ENCODE peak calls at places on chromosomes 3 and 15, in seven cellular contexts. Z, Q, J, C, X, E and W are unnamed samples.
A peak's percentile ranks its signal among the peaks of the same experiment; 100 is the strongest.

GRCh38 chr3:129461461-129462146 is 21.6 kb downstream of the IFT122 start:
- DNase-seq in C (no peak), J (no peak), E (no peak), X (peak; percentile 79), Z (no peak), Q (no peak), W (no peak)

GRCh38 chr3:149603126-149604074 is 54.4 kb downstream of the WWTR1 start:
- DNase-seq in J (no peak), E (no peak), C (no peak), X (peak; percentile 62), Q (no peak), Z (no peak), W (no peak)

GRCh38 chr15:71730277-71731144 is 79.8 kb upstream of the NR2E3 start:
- DNase-seq in Q (no peak), X (peak; percentile 84), Z (no peak), E (peak; percentile 42), C (peak; percentile 45), J (peak; percentile 53), W (peak; percentile 47)

GRCh38 chr3:50297896-50298725 is 1.1 kb downstream of the HYAL3 start:
- DNase-seq in Q (peak; percentile 75), E (no peak), J (no peak), Z (no peak), X (no peak), C (no peak), W (no peak)

GRCh38 chr3:181868576-181868975 is 156.9 kb downstream of the SOX2 start:
- DNase-seq in J (no peak), E (peak; percentile 39), Z (no peak), X (no peak), C (peak; percentile 38), Q (no peak), W (no peak)

GRCh38 chr3:23807161-23808015 is 1.6 kb downstream of the UBE2E1 start:
- DNase-seq in C (no peak), E (no peak), Z (no peak), J (no peak), X (peak; percentile 66), Q (no peak), W (no peak)

GRCh38 chr3:44427683-44428082 is 49.8 kb downstream of the ZNF445 start:
- DNase-seq in X (no peak), J (no peak), Q (no peak), E (peak; percentile 60), Z (no peak), C (no peak), W (no peak)

GRCh38 chr3:131538968-131539367 is 36.2 kb upstream of the MRPL3 start:
- DNase-seq in Z (no peak), Q (no peak), E (no peak), J (no peak), X (no peak), C (no peak), W (no peak)

GRCh38 chr3:24640330-24640877 is 145.8 kb upstream of the THRB start:
- DNase-seq in C (no peak), Z (no peak), E (no peak), X (peak; percentile 69), Q (no peak), J (no peak), W (no peak)

GRCh38 chr15:47505712-47506542 is 211.4 kb upstream of the SEMA6D start:
- DNase-seq in Q (no peak), E (no peak), X (peak; percentile 43), C (peak; percentile 10), J (no peak), Z (no peak), W (peak; percentile 53)

GRCh38 chr3:171956372-171957104 is 82.8 kb upstream of the FNDC3B start:
- DNase-seq in Z (no peak), X (no peak), E (no peak), Q (no peak), J (no peak), C (no peak), W (no peak)

GRCh38 chr3:59251899-59252298 is 202.1 kb upstream of the CFAP20DC start:
- DNase-seq in Q (no peak), J (no peak), C (no peak), Z (no peak), X (no peak), E (no peak), W (no peak)

GRCh38 chr3:16415911-16416310 is 97.6 kb downstream of the RFTN1 start:
- DNase-seq in Q (no peak), E (no peak), Z (no peak), X (peak; percentile 24), J (no peak), C (no peak), W (no peak)

GRCh38 chr3:43997788-43998373 is 243.8 kb upstream of the TOPAZ1 start:
- DNase-seq in Q (no peak), X (no peak), Z (no peak), C (no peak), E (no peak), J (no peak), W (no peak)

GRCh38 chr3:38226273-38226672 is 39.3 kb upstream of the SLC22A13 start:
- DNase-seq in C (no peak), Q (no peak), Z (no peak), E (no peak), J (peak; percentile 11), X (peak; percentile 10), W (no peak)

GRCh38 chr3:43062556-43063040 is 43.3 kb downstream of the POMGNT2 start:
- DNase-seq in J (no peak), C (no peak), Z (no peak), E (no peak), Q (no peak), X (peak; percentile 63), W (no peak)

GRCh38 chr15:28903555-28903954 is 17.8 kb downstream of the APBA2 start:
- DNase-seq in C (no peak), Z (no peak), J (no peak), X (no peak), Q (peak; percentile 59), E (no peak), W (no peak)

GRCh38 chr15:66948294-66948693 is 117.1 kb upstream of the SMAD3 start:
- DNase-seq in X (no peak), J (no peak), Q (no peak), E (no peak), Z (no peak), C (no peak), W (no peak)

GRCh38 chr15:57873564-57874209 is 167.2 kb downstream of the POLR2M start:
- DNase-seq in Z (no peak), J (no peak), X (peak; percentile 56), C (no peak), E (no peak), Q (no peak), W (no peak)

GRCh38 chr3:143078883-143079282 is 40.7 kb upstream of the CHST2 start:
- DNase-seq in E (no peak), Z (no peak), J (peak; percentile 3), Q (no peak), C (no peak), X (peak; percentile 21), W (no peak)

GRCh38 chr3:61087465-61087864 is 163.8 kb downstream of the FHIT start:
- DNase-seq in E (no peak), Z (no peak), Q (no peak), J (no peak), C (no peak), X (no peak), W (no peak)

GRCh38 chr15:60155661-60156060 is 151.6 kb downstream of the FOXB1 start:
- DNase-seq in C (no peak), Q (no peak), E (no peak), X (peak; percentile 45), J (peak; percentile 3), Z (no peak), W (no peak)

GRCh38 chr15:98953000-98953776 is 54.4 kb downstream of the PGPEP1L start:
- DNase-seq in Z (no peak), Q (peak; percentile 46), J (no peak), C (no peak), X (no peak), E (no peak), W (no peak)

GRCh38 chr15:63348392-63348791 is 33.3 kb downstream of the CA12 start:
- DNase-seq in Z (no peak), E (no peak), J (peak; percentile 56), X (peak; percentile 87), C (peak; percentile 7), Q (peak; percentile 80), W (peak; percentile 69)